ENCODE peak calls at places on chromosomes 1 and 21, in four cellular contexts. D is AG08396, K is right lobe of liver, U is GM13976. V is an unnamed sample.

GRCh38 chr1:225471453-225472301 is 43.8 kb upstream of the LBR start:
- DNase-seq in D (peak), K (peak), U (no peak), V (no peak)

GRCh38 chr1:84225636-84226035 is 75.9 kb upstream of the SAMD13 start:
- DNase-seq in D (no peak), K (no peak), U (no peak), V (no peak)

GRCh38 chr1:1618396-1619068 is 3.2 kb downstream of the MIB2 start:
- DNase-seq in D (no peak), K (no peak), U (no peak), V (no peak)

GRCh38 chr1:55331355-55331754 is 116.2 kb upstream of the USP24 start:
- DNase-seq in D (no peak), K (no peak), U (no peak), V (no peak)

GRCh38 chr21:18369115-18369514 is 34.5 kb downstream of the TMPRSS15 start:
- DNase-seq in D (no peak), K (no peak), U (no peak), V (no peak)

GRCh38 chr1:58785424-58786058 is 1.7 kb upstream of the JUN start:
- DNase-seq in D (peak), K (peak), U (no peak), V (no peak)

GRCh38 chr1:11802616-11802972 is 3.2 kb downstream of the MTHFR start:
- DNase-seq in D (no peak), K (no peak), U (no peak), V (no peak)

GRCh38 chr1:203099760-203100159 is 13.9 kb upstream of the MYOG start:
- DNase-seq in D (no peak), K (no peak), U (no peak), V (no peak)

GRCh38 chr21:33981341-33982101 is 65.9 kb upstream of the ATP5PO start:
- DNase-seq in D (no peak), K (no peak), U (no peak), V (peak)

GRCh38 chr21:46598563-46599250 is 6.2 kb downstream of the S100B start:
- DNase-seq in D (no peak), K (no peak), U (no peak), V (no peak)

GRCh38 chr21:45228171-45228641 is 59.5 kb downstream of the POFUT2 start:
- DNase-seq in D (peak), K (no peak), U (no peak), V (peak)

GRCh38 chr1:164771568-164772350 is 212.8 kb downstream of the PBX1 start:
- DNase-seq in D (no peak), K (no peak), U (no peak), V (no peak)

GRCh38 chr1:53563609-53564008 is 104.4 kb downstream of the DMRTB1 start:
- DNase-seq in D (no peak), K (no peak), U (no peak), V (no peak)

GRCh38 chr1:39406533-39407478 is 84.6 kb upstream of the BMP8A start:
- DNase-seq in D (peak), K (no peak), U (no peak), V (no peak)

GRCh38 chr1:109793486-109794318 is 30.0 kb upstream of the EPS8L3 start:
- DNase-seq in D (peak), K (peak), U (no peak), V (peak)

GRCh38 chr1:228022571-228023293 is 15.9 kb downstream of the WNT3A start:
- DNase-seq in D (no peak), K (no peak), U (no peak), V (no peak)

GRCh38 chr1:208209286-208209685 is 34.9 kb downstream of the PLXNA2 start:
- DNase-seq in D (no peak), K (no peak), U (no peak), V (no peak)

GRCh38 chr1:19457555-19457954 is 27.8 kb downstream of the CAPZB start:
- DNase-seq in D (no peak), K (no peak), U (no peak), V (no peak)

GRCh38 chr1:100100202-100100601 is 32.5 kb downstream of the SASS6 start:
- DNase-seq in D (peak), K (no peak), U (no peak), V (no peak)

GRCh38 chr1:221458430-221459156 is 283.3 kb downstream of the DUSP10 start:
- DNase-seq in D (peak), K (no peak), U (no peak), V (peak)

GRCh38 chr1:18145851-18146618 is 38.4 kb downstream of the IGSF21 start:
- DNase-seq in D (no peak), K (no peak), U (no peak), V (no peak)

GRCh38 chr1:113931456-113931855 is 2.3 kb downstream of the HIPK1 start:
- DNase-seq in D (peak), K (no peak), U (no peak), V (peak)

GRCh38 chr1:201325678-201326060 is 42.4 kb downstream of the PKP1 start:
- DNase-seq in D (no peak), K (no peak), U (no peak), V (no peak)

GRCh38 chr1:22053018-22053860 is 730 bp downstream of the CDC42 start:
- DNase-seq in D (peak), K (peak), U (peak), V (peak)

GRCh38 chr1:205150651-205151428 is 29.1 kb upstream of the RBBP5 start:
- DNase-seq in D (no peak), K (peak), U (no peak), V (no peak)

GRCh38 chr21:16587141-16587570 is 857.4 kb downstream of the USP25 start:
- DNase-seq in D (peak), K (peak), U (no peak), V (peak)

V was measured in stromal cell of bone marrow.